ENCODE peak calls at places on chromosome 10, in four cellular contexts. G is K562, B is GM12878, L is H1. I is an unnamed sample.

GRCh38 chr10:102869290-102870198 is at the start of gene AS3MT:
- DNase-seq in G (no peak), B (no peak), L (peak; percentile 90), I (peak; percentile 38)

GRCh38 chr10:44745920-44746319 is 165.2 kb upstream of the TMEM72 start:
- DNase-seq in G (no peak), B (no peak), L (no peak), I (peak; percentile 30)

GRCh38 chr10:72828294-72828693 is 65.2 kb upstream of the OIT3 start:
- DNase-seq in G (no peak), B (no peak), L (no peak), I (no peak)

GRCh38 chr10:45235823-45236222 is 79.6 kb downstream of the OR13A1 start:
- DNase-seq in G (no peak), B (no peak), L (no peak), I (no peak)

GRCh38 chr10:132337019-132337418 is 5.0 kb downstream of the LRRC27 start:
- DNase-seq in G (no peak), B (no peak), L (no peak), I (no peak)

GRCh38 chr10:49350138-49350537 is 45.8 kb downstream of the DRGX start:
- DNase-seq in G (no peak), B (no peak), L (no peak), I (no peak)

GRCh38 chr10:18421726-18422293 is 229.6 kb downstream of the NSUN6 start:
- DNase-seq in G (no peak), B (no peak), L (no peak), I (no peak)

GRCh38 chr10:17387861-17388503 is 66.4 kb downstream of the ST8SIA6 start:
- DNase-seq in G (no peak), B (no peak), L (no peak), I (peak; percentile 31)

GRCh38 chr10:47160229-47160908 is 139.6 kb upstream of the GDF10 start:
- DNase-seq in G (no peak), B (no peak), L (no peak), I (no peak)

GRCh38 chr10:58054881-58055280 is 212.8 kb downstream of the IPMK start:
- DNase-seq in G (no peak), B (no peak), L (no peak), I (no peak)

DNA sequence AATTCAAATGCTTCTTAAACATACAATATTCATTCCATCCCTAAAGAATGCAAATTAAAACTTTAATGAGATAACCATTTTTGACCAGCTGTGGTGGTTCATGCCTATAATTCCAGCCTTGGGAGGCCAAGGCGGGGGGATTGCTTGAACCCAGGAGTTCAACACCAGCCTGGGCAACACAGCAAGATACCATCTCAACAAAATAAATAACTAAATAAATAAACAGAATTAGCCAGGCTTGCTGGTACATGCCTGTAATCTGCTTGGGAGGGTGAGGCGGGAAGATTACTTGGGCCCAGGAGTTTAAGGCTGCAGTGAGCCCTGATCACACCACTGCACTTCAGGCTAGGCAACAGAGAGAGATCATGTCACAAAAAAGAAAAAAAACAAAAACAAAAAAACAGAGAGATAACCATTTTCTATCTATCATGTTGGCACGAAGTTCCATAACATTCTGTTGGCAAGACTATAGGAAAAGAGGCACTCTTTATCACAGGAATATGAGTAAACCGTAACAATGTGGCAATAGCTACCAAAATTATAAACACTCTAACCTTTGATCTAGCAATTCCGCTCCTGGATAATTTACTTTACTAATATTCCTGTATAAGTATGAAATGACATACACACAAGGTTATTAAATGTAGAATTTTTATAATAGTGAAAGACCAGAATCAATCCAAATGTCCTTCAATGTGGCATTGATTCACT is 52.2 kb downstream of the ATAD1 start:
- DNase-seq in G (no peak), B (no peak), L (no peak), I (no peak)
- TF ChIP-seq BRCA1 in G (no peak), B (no peak), L (no peak), I (no peak)

GRCh38 chr10:107544706-107545520 is 380.4 kb upstream of the SORCS1 start:
- DNase-seq in G (no peak), B (no peak), L (no peak), I (no peak)
- TF ChIP-seq BRCA1 in G (no peak), B (no peak), L (no peak), I (no peak)

GRCh38 chr10:116055252-116055918 is 217.6 kb downstream of the GFRA1 start:
- DNase-seq in G (no peak), B (no peak), L (no peak), I (no peak)

GRCh38 chr10:116053910-116054309 is 219.1 kb downstream of the GFRA1 start:
- DNase-seq in G (no peak), B (no peak), L (no peak), I (no peak)

GRCh38 chr10:116055919-116056252 is 217.1 kb downstream of the GFRA1 start:
- DNase-seq in G (no peak), B (no peak), L (no peak), I (no peak)

DNA sequence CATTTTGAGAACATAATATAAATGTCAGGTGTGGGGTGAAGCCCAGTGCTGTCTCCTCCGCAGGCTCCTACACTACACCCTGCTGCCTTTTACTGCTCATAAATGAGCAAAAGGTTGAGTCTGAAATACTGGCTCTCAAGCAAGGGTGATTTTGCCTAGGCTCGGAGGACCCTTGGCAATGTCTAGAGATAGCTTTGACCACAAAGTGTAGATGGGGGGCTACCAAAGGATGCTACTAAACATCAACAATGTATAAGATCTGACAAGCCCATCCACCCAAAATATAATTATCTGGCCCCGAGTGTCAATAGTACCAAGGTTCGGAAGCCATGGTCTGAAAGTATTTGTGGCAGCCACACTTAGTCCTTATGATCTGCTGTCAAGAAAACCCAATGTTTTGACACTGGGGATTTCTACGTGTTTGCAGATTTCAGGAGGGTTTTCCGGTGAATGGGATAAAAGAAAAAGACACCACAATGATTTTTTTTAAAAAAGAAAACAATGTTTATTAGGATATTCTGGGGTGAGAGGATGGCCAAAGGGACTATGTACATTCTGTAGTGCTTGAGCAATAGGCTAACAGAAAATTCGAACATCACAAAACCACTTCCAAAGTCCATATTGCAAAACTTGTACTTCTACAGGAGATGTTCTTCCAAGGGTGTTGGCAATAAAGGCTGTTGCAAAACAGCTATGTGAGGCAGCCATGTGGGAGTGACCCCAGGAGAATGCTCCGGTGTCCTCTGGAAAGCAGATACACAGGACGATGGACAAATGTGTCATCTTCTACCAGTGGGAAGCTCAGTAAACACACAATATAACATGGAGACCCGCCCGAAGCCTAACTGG is 216.3 kb downstream of the GFRA1 start:
- DNase-seq in G (no peak), B (no peak), L (no peak), I (peak; percentile 94)
- TF ChIP-seq BRCA1 in G (no peak), B (no peak), L (no peak), I (no peak)

GRCh38 chr10:129945031-129945430 is 19.0 kb downstream of the EBF3 start:
- DNase-seq in G (no peak), B (no peak), L (no peak), I (no peak)

GRCh38 chr10:129949411-129950335 is 14.4 kb downstream of the EBF3 start:
- DNase-seq in G (no peak), B (no peak), L (no peak), I (no peak)

GRCh38 chr10:129942936-129943724 is 20.9 kb downstream of the EBF3 start:
- DNase-seq in G (no peak), B (no peak), L (no peak), I (no peak)

GRCh38 chr10:129945941-129946760 is 17.9 kb downstream of the EBF3 start:
- DNase-seq in G (no peak), B (no peak), L (no peak), I (no peak)

DNA sequence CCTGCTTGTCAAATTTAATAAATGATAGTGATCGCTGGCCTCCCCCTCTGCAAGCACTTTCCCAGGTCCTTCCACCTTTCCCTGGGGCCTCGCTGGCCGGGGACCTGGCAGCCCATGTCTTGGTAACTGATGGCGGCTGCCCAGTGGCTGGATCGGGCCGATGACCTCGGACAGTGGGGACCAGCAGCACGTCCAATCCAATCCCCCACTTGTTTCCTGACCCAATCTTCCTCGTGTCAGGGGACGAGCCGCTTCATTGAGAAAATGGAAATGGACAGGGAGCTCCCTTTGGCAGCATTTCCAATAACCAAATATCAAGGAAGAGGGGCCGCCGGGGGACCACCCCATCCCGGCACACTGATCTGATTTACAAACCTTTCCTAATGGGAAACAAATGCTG is 17.2 kb downstream of the EBF3 start:
- DNase-seq in G (no peak), B (no peak), L (no peak), I (no peak)
- TF ChIP-seq BRCA1 in G (no peak), B (no peak), L (no peak), I (no peak)

GRCh38 chr10:123135415-123136141 is at the start of gene HMX3:
- DNase-seq in G (peak; percentile 63), B (no peak), L (peak; percentile 85), I (no peak)
- TF ChIP-seq BRCA1 in G (no peak), B (no peak), L (no peak), I (no peak)

I was measured in HepG2.